ENCODE peak calls at places on chromosome 7, in ten cellular contexts. R is CD8-positive, alpha-beta memory T cell; Y is Peyer's patch; X is body of pancreas; C is lung; H is suprapubic skin; S is mammary epithelial cell; G is esophagus squamous epithelium; L is ovary; Q is fibroblast of lung. T is an unnamed sample.

GRCh38 chr7:87561102-87561501 is 39.6 kb downstream of the ABCB1 start:
- DNase-seq in C (no peak), Y (no peak), S (no peak), X (no peak), H (no peak), L (no peak), Q (no peak), R (no peak), G (no peak), T (no peak)

GRCh38 chr7:50962962-50963374 is 180.3 kb upstream of the GRB10 start:
- DNase-seq in L (peak; percentile 20), H (no peak), Y (peak; percentile 90), C (peak; percentile 62), R (no peak), S (peak; percentile 70), X (peak; percentile 89), G (no peak), Q (peak; percentile 57), T (no peak)

GRCh38 chr7:8160810-8161209 is 101.2 kb downstream of the ICA1 start:
- DNase-seq in G (no peak), C (no peak), L (no peak), X (no peak), H (no peak), Q (no peak), Y (no peak), S (no peak), R (no peak), T (no peak)

GRCh38 chr7:129947701-129948100 is 5.1 kb downstream of the UBE2H start:
- DNase-seq in Q (peak; percentile 69), S (no peak), G (no peak), L (peak; percentile 23), R (no peak), C (no peak), X (no peak), H (peak; percentile 20), Y (no peak), T (no peak)

GRCh38 chr7:75806560-75807307 is 6.9 kb downstream of the CCL24 start:
- DNase-seq in L (no peak), S (no peak), R (no peak), Y (no peak), H (no peak), C (no peak), Q (no peak), X (no peak), G (no peak), T (no peak)

GRCh38 chr7:2651847-2652735 is 20.3 kb downstream of the TTYH3 start:
- DNase-seq in G (no peak), L (no peak), X (no peak), Q (no peak), S (no peak), Y (no peak), C (no peak), H (no peak), R (no peak), T (no peak)

GRCh38 chr7:2715341-2716231 is 27.6 kb downstream of the AMZ1 start:
- DNase-seq in Q (peak; percentile 26), H (no peak), X (no peak), Y (no peak), R (peak; percentile 56), L (no peak), G (no peak), C (no peak), S (no peak), T (peak; percentile 78)

GRCh38 chr7:76364198-76364584 is 5.4 kb upstream of the YWHAG start:
- DNase-seq in Y (peak; percentile 45), X (peak; percentile 28), C (no peak), L (no peak), H (no peak), R (no peak), G (no peak), S (peak; percentile 78), Q (peak; percentile 46), T (no peak)

GRCh38 chr7:79782256-79782655 is 328.8 kb upstream of the MAGI2 start:
- DNase-seq in L (no peak), Q (no peak), G (no peak), Y (no peak), H (no peak), C (no peak), R (no peak), S (no peak), X (no peak), T (no peak)

GRCh38 chr7:21568762-21569161 is 25.9 kb downstream of the DNAH11 start:
- DNase-seq in H (no peak), Q (peak; percentile 17), L (no peak), X (no peak), C (no peak), Y (no peak), R (no peak), S (no peak), G (no peak), T (peak; percentile 31)

GRCh38 chr7:5692845-5693278 is 88.6 kb downstream of the RNF216 start:
- DNase-seq in L (no peak), H (no peak), C (no peak), R (no peak), G (no peak), S (peak; percentile 52), Y (no peak), X (no peak), Q (peak; percentile 92), T (no peak)

GRCh38 chr7:135853499-135853898 is 104.9 kb upstream of the FAM180A start:
- DNase-seq in C (no peak), S (peak; percentile 62), L (no peak), X (no peak), Q (no peak), G (no peak), H (no peak), R (no peak), Y (no peak), T (no peak)

GRCh38 chr7:38189256-38189938 is 11.4 kb downstream of the STARD3NL start:
- DNase-seq in Y (no peak), Q (no peak), H (no peak), G (no peak), S (no peak), L (no peak), C (no peak), X (no peak), R (no peak), T (no peak)
- H3K4me1 ChIP-seq in Y (no peaks in the 10 kb centered on the region), Q (peaks cover 3% of the 10 kb centered on the region), H (no peaks in the 10 kb centered on the region), G (peaks cover 9% of the 10 kb centered on the region), S (peaks cover 18% of the 10 kb centered on the region), L (peaks cover 7% of the 10 kb centered on the region), C (peaks cover 23% of the 10 kb centered on the region), X (peaks cover 8% of the 10 kb centered on the region), R (no peaks in the 10 kb centered on the region), T (no peaks in the 10 kb centered on the region)

GRCh38 chr7:98130959-98131358 is 24.3 kb downstream of the LMTK2 start:
- DNase-seq in X (no peak), Y (no peak), Q (no peak), C (no peak), S (no peak), H (no peak), L (no peak), R (no peak), G (no peak), T (no peak)
- H3K4me1 ChIP-seq in X (peaks cover 56% of the 10 kb centered on the region), Y (peaks cover 30% of the 10 kb centered on the region), Q (peaks cover 7% of the 10 kb centered on the region), C (peaks cover 15% of the 10 kb centered on the region), S (peaks cover 30% of the 10 kb centered on the region), H (peaks cover 40% of the 10 kb centered on the region), L (peaks cover 11% of the 10 kb centered on the region), R (peaks cover 34% of the 10 kb centered on the region), G (peaks cover 45% of the 10 kb centered on the region), T (peaks cover 37% of the 10 kb centered on the region)

DNA sequence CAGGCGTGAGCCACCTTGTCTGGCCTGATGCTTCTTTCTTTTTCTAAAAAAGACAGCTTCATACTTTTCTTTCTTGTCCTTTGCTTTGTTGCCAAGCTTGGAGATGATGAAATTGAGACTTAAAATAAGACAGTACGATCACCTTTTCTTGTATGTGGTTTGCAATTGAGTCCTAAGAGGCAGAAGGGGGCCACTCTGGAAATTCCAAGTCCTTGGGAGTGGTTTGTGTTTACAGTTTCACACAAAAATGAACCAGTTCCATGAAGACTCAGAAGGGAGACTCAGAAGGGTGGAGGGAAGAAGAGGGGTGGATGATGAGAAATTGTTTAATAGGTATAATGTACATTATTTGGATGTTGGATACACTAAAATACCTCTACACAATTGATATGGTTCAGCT is 70.7 kb upstream of the TNS3 start:
- DNase-seq in Q (peak; percentile 36), H (no peak), S (peak; percentile 25), R (no peak), G (no peak), X (no peak), Y (no peak), C (no peak), L (no peak), T (no peak)
- H3K4me1 ChIP-seq in Q (peaks cover 17% of the 10 kb centered on the region), H (peaks cover 8% of the 10 kb centered on the region), S (peaks cover 7% of the 10 kb centered on the region), R (no peaks in the 10 kb centered on the region), G (no peaks in the 10 kb centered on the region), X (peaks cover 9% of the 10 kb centered on the region), Y (no peaks in the 10 kb centered on the region), C (no peaks in the 10 kb centered on the region), L (peaks cover 3% of the 10 kb centered on the region), T (no peaks in the 10 kb centered on the region)

GRCh38 chr7:116298055-116298454 is 87.7 kb downstream of the TES start:
- DNase-seq in Q (no peak), L (no peak), X (no peak), Y (no peak), H (no peak), R (no peak), G (no peak), S (no peak), C (no peak), T (no peak)
- H3K4me1 ChIP-seq in Q (no peaks in the 10 kb centered on the region), L (no peaks in the 10 kb centered on the region), X (no peaks in the 10 kb centered on the region), Y (no peaks in the 10 kb centered on the region), H (no peaks in the 10 kb centered on the region), R (no peaks in the 10 kb centered on the region), G (no peaks in the 10 kb centered on the region), S (no peaks in the 10 kb centered on the region), C (no peaks in the 10 kb centered on the region), T (no peaks in the 10 kb centered on the region)

GRCh38 chr7:71740196-71740560 is 608.2 kb downstream of the GALNT17 start:
- DNase-seq in C (no peak), L (no peak), Q (no peak), Y (no peak), S (no peak), R (no peak), X (no peak), G (no peak), H (no peak), T (no peak)
- H3K4me1 ChIP-seq in C (no peaks in the 10 kb centered on the region), L (no peaks in the 10 kb centered on the region), Q (no peaks in the 10 kb centered on the region), Y (no peaks in the 10 kb centered on the region), S (no peaks in the 10 kb centered on the region), R (no peaks in the 10 kb centered on the region), X (no peaks in the 10 kb centered on the region), G (no peaks in the 10 kb centered on the region), H (no peaks in the 10 kb centered on the region), T (no peaks in the 10 kb centered on the region)

DNA sequence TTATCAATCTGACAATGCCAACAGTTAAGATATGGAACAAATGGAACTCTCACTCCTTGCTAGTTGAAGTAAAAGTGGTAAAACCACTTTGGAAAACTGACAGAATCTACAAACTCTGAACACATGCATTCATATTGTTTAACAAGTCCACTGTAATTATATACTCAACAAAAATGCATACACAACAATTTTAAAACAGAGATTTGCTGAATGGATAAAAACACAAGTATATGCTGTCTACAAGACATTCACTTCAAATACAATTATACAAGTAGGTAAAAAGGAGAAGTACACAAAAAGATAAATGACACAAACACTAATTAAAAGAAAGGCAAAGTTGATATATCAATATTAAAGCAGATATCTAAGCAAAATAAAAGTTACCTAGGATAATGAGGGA is 9.2 kb upstream of the WNT2 start:
- DNase-seq in S (no peak), Y (no peak), C (no peak), G (no peak), X (no peak), L (no peak), R (no peak), H (no peak), Q (no peak), T (no peak)
- H3K4me1 ChIP-seq in S (no peaks in the 10 kb centered on the region), Y (no peaks in the 10 kb centered on the region), C (no peaks in the 10 kb centered on the region), G (no peaks in the 10 kb centered on the region), X (no peaks in the 10 kb centered on the region), L (no peaks in the 10 kb centered on the region), R (no peaks in the 10 kb centered on the region), H (no peaks in the 10 kb centered on the region), Q (no peaks in the 10 kb centered on the region), T (no peaks in the 10 kb centered on the region)